ENCODE peak calls at places on chromosome 16, in five cellular contexts. O is fibroblast of the conjunctiva; G is heart left ventricle; F is activated CD4-positive, alpha-beta T cell treated with anti-CD3 and anti-CD28 coated beads, Interleukin-2, amount 50 U/mL, for 1 hour; V is NCI-H2081. P is an unnamed sample.

GRCh38 chr16:29306953-29307597 is 99.4 kb downstream of the NPIPB11 start:
- DNase-seq in O (no peak), G (no peak), F (no peak), V (no peak), P (no peak)

GRCh38 chr16:54193656-54194007 is 93.0 kb downstream of the IRX3 start:
- DNase-seq in O (peak; percentile 49), G (peak; percentile 77), F (peak; percentile 7), V (peak; percentile 55), P (peak; percentile 87)

GRCh38 chr16:77789085-77789611 is 784 bp downstream of the VAT1L start:
- DNase-seq in O (no peak), G (no peak), F (no peak), V (no peak), P (no peak)

GRCh38 chr16:8572919-8573724 is 17.2 kb downstream of the TMEM114 start:
- DNase-seq in O (peak; percentile 13), G (no peak), F (no peak), V (no peak), P (no peak)

GRCh38 chr16:27436065-27436464 is 34.1 kb downstream of the IL21R start:
- DNase-seq in O (no peak), G (peak; percentile 8), F (no peak), V (no peak), P (no peak)

GRCh38 chr16:87451563-87452210 is 41.1 kb downstream of the ZCCHC14 start:
- DNase-seq in O (no peak), G (no peak), F (no peak), V (no peak), P (no peak)

GRCh38 chr16:58031016-58031800 is 5.7 kb downstream of the MMP15 start:
- DNase-seq in O (no peak), G (no peak), F (no peak), V (no peak), P (no peak)

GRCh38 chr16:29900102-29900887 is at the start of gene ASPHD1:
- DNase-seq in O (no peak), G (peak; percentile 78), F (peak; percentile 80), V (peak; percentile 60), P (peak; percentile 84)

GRCh38 chr16:56732832-56733231 is 2.9 kb downstream of the NUP93 start:
- DNase-seq in O (no peak), G (no peak), F (no peak), V (no peak), P (no peak)

GRCh38 chr16:81097230-81097629 is 1.0 kb upstream of the GCSH start:
- DNase-seq in O (no peak), G (no peak), F (no peak), V (no peak), P (no peak)

GRCh38 chr16:1152651-1153259 is at the start of gene CACNA1H:
- DNase-seq in O (no peak), G (peak; percentile 45), F (peak; percentile 65), V (no peak), P (peak; percentile 49)

GRCh38 chr16:19168173-19169080 is at the start of gene SYT17:
- DNase-seq in O (no peak), G (peak; percentile 29), F (no peak), V (peak; percentile 50), P (peak; percentile 54)

GRCh38 chr16:52546291-52546941 is 527 bp downstream of the TOX3 start:
- DNase-seq in O (no peak), G (no peak), F (no peak), V (no peak), P (no peak)

GRCh38 chr16:48276102-48276501 is 28.8 kb upstream of the ABCC11 start:
- DNase-seq in O (no peak), G (no peak), F (no peak), V (peak; percentile 31), P (no peak)

GRCh38 chr16:20969386-20969785 is 68.8 kb downstream of the LYRM1 start:
- DNase-seq in O (no peak), G (no peak), F (no peak), V (no peak), P (no peak)

GRCh38 chr16:77780378-77780837 is 8.0 kb upstream of the VAT1L start:
- DNase-seq in O (peak; percentile 45), G (no peak), F (no peak), V (no peak), P (no peak)

GRCh38 chr16:64394061-64394460 is 727.8 kb downstream of the CDH11 start:
- DNase-seq in O (no peak), G (no peak), F (no peak), V (no peak), P (no peak)

GRCh38 chr16:86579268-86580062 is 1.1 kb downstream of the FOXL1 start:
- DNase-seq in O (no peak), G (no peak), F (no peak), V (no peak), P (no peak)

GRCh38 chr16:19853973-19854876 is 30.4 kb downstream of the GPRC5B start:
- DNase-seq in O (no peak), G (no peak), F (no peak), V (no peak), P (no peak)

GRCh38 chr16:15897834-15898254 is 9.4 kb upstream of the CEP20 start:
- DNase-seq in O (no peak), G (no peak), F (no peak), V (no peak), P (no peak)

P was measured in left ventricle myocardium superior.